ENCODE peak calls at places on chromosomes 16 and 17, in four cellular contexts. One of them, this sample, is unnamed.

GRCh38 chr17:7839890-7840260 is 5.9 kb downstream of the KDM6B start:
- DNase-seq in activated T-helper 1 cell treated with Interleukin-2 at 50 U/mL for 16 hours: no peak
- DNase-seq in frontal cortex: no peak
- DNase-seq in activated gamma-delta T cell treated with anti-CD3 and anti-CD28 coated beads, Interleukin-2, amount 50 U/mL, for 16 hours: no peak
- DNase-seq in this sample: no peak

GRCh38 chr16:85621698-85622433 is 8.7 kb downstream of the GSE1 start:
- DNase-seq in frontal cortex: no peak
- DNase-seq in activated gamma-delta T cell treated with anti-CD3 and anti-CD28 coated beads, Interleukin-2, amount 50 U/mL, for 16 hours: no peak
- DNase-seq in activated T-helper 1 cell treated with Interleukin-2 at 50 U/mL for 16 hours: no peak
- DNase-seq in this sample: no peak

GRCh38 chr16:88696441-88696840 is 9.8 kb downstream of the RNF166 start:
- DNase-seq in activated gamma-delta T cell treated with anti-CD3 and anti-CD28 coated beads, Interleukin-2, amount 50 U/mL, for 16 hours: no peak
- DNase-seq in frontal cortex: no peak
- DNase-seq in activated T-helper 1 cell treated with Interleukin-2 at 50 U/mL for 16 hours: no peak
- DNase-seq in this sample: no peak

GRCh38 chr17:54948380-54948779 is 20.1 kb downstream of the COX11 start:
- DNase-seq in activated T-helper 1 cell treated with Interleukin-2 at 50 U/mL for 16 hours: no peak
- DNase-seq in activated gamma-delta T cell treated with anti-CD3 and anti-CD28 coated beads, Interleukin-2, amount 50 U/mL, for 16 hours: no peak
- DNase-seq in frontal cortex: no peak
- DNase-seq in this sample: no peak

GRCh38 chr17:44219636-44220210 is at the start of gene UBTF:
- DNase-seq in activated T-helper 1 cell treated with Interleukin-2 at 50 U/mL for 16 hours: peak
- DNase-seq in frontal cortex: peak
- DNase-seq in activated gamma-delta T cell treated with anti-CD3 and anti-CD28 coated beads, Interleukin-2, amount 50 U/mL, for 16 hours: peak
- DNase-seq in this sample: peak

GRCh38 chr17:56131431-56131830 is 21.8 kb upstream of the ANKFN1 start:
- DNase-seq in activated T-helper 1 cell treated with Interleukin-2 at 50 U/mL for 16 hours: no peak
- DNase-seq in activated gamma-delta T cell treated with anti-CD3 and anti-CD28 coated beads, Interleukin-2, amount 50 U/mL, for 16 hours: no peak
- DNase-seq in frontal cortex: no peak
- DNase-seq in this sample: no peak

GRCh38 chr16:11165349-11165748 is 90.7 kb downstream of the SOCS1 start:
- DNase-seq in activated gamma-delta T cell treated with anti-CD3 and anti-CD28 coated beads, Interleukin-2, amount 50 U/mL, for 16 hours: no peak
- DNase-seq in frontal cortex: no peak
- DNase-seq in activated T-helper 1 cell treated with Interleukin-2 at 50 U/mL for 16 hours: no peak
- DNase-seq in this sample: no peak

GRCh38 chr17:34885076-34885475 is 76.2 kb downstream of the CCT6B start:
- DNase-seq in frontal cortex: no peak
- DNase-seq in activated gamma-delta T cell treated with anti-CD3 and anti-CD28 coated beads, Interleukin-2, amount 50 U/mL, for 16 hours: no peak
- DNase-seq in activated T-helper 1 cell treated with Interleukin-2 at 50 U/mL for 16 hours: no peak
- DNase-seq in this sample: no peak

GRCh38 chr17:16477255-16477654 is 14.7 kb downstream of the LRRC75A start:
- DNase-seq in frontal cortex: no peak
- DNase-seq in activated gamma-delta T cell treated with anti-CD3 and anti-CD28 coated beads, Interleukin-2, amount 50 U/mL, for 16 hours: no peak
- DNase-seq in activated T-helper 1 cell treated with Interleukin-2 at 50 U/mL for 16 hours: no peak
- DNase-seq in this sample: no peak

GRCh38 chr16:68401871-68402747 is 46.2 kb downstream of the SMPD3 start:
- DNase-seq in frontal cortex: no peak
- DNase-seq in activated gamma-delta T cell treated with anti-CD3 and anti-CD28 coated beads, Interleukin-2, amount 50 U/mL, for 16 hours: no peak
- DNase-seq in activated T-helper 1 cell treated with Interleukin-2 at 50 U/mL for 16 hours: no peak
- DNase-seq in this sample: no peak

GRCh38 chr16:17342031-17342430 is 128.7 kb downstream of the XYLT1 start:
- DNase-seq in activated T-helper 1 cell treated with Interleukin-2 at 50 U/mL for 16 hours: no peak
- DNase-seq in activated gamma-delta T cell treated with anti-CD3 and anti-CD28 coated beads, Interleukin-2, amount 50 U/mL, for 16 hours: no peak
- DNase-seq in frontal cortex: no peak
- DNase-seq in this sample: no peak

GRCh38 chr16:67552476-67552875 is 9.8 kb upstream of the CTCF start:
- DNase-seq in activated gamma-delta T cell treated with anti-CD3 and anti-CD28 coated beads, Interleukin-2, amount 50 U/mL, for 16 hours: no peak
- DNase-seq in frontal cortex: no peak
- DNase-seq in activated T-helper 1 cell treated with Interleukin-2 at 50 U/mL for 16 hours: no peak
- DNase-seq in this sample: no peak

GRCh38 chr17:20266806-20267458 is 200.4 kb downstream of the LGALS9B start:
- DNase-seq in activated gamma-delta T cell treated with anti-CD3 and anti-CD28 coated beads, Interleukin-2, amount 50 U/mL, for 16 hours: no peak
- DNase-seq in frontal cortex: no peak
- DNase-seq in activated T-helper 1 cell treated with Interleukin-2 at 50 U/mL for 16 hours: no peak
- DNase-seq in this sample: no peak

GRCh38 chr16:57538235-57538711 is 1.9 kb upstream of the CCDC102A start:
- DNase-seq in activated T-helper 1 cell treated with Interleukin-2 at 50 U/mL for 16 hours: no peak
- DNase-seq in activated gamma-delta T cell treated with anti-CD3 and anti-CD28 coated beads, Interleukin-2, amount 50 U/mL, for 16 hours: no peak
- DNase-seq in frontal cortex: no peak
- DNase-seq in this sample: no peak

GRCh38 chr17:48628641-48629410 is 2.7 kb upstream of the HOXB9 start:
- DNase-seq in activated T-helper 1 cell treated with Interleukin-2 at 50 U/mL for 16 hours: no peak
- DNase-seq in activated gamma-delta T cell treated with anti-CD3 and anti-CD28 coated beads, Interleukin-2, amount 50 U/mL, for 16 hours: no peak
- DNase-seq in frontal cortex: no peak
- DNase-seq in this sample: no peak

GRCh38 chr16:11400076-11400475 is 54.8 kb downstream of the RMI2 start:
- DNase-seq in frontal cortex: no peak
- DNase-seq in activated gamma-delta T cell treated with anti-CD3 and anti-CD28 coated beads, Interleukin-2, amount 50 U/mL, for 16 hours: no peak
- DNase-seq in activated T-helper 1 cell treated with Interleukin-2 at 50 U/mL for 16 hours: no peak
- DNase-seq in this sample: no peak

GRCh38 chr16:84356591-84357116 is 11.7 kb upstream of the ATP2C2 start:
- DNase-seq in activated gamma-delta T cell treated with anti-CD3 and anti-CD28 coated beads, Interleukin-2, amount 50 U/mL, for 16 hours: no peak
- DNase-seq in activated T-helper 1 cell treated with Interleukin-2 at 50 U/mL for 16 hours: no peak
- DNase-seq in frontal cortex: peak
- DNase-seq in this sample: no peak

GRCh38 chr17:63075969-63076368 is 109.9 kb downstream of the TANC2 start:
- DNase-seq in frontal cortex: no peak
- DNase-seq in activated gamma-delta T cell treated with anti-CD3 and anti-CD28 coated beads, Interleukin-2, amount 50 U/mL, for 16 hours: no peak
- DNase-seq in activated T-helper 1 cell treated with Interleukin-2 at 50 U/mL for 16 hours: no peak
- DNase-seq in this sample: no peak

GRCh38 chr16:59905628-59906027 is 1171.5 kb upstream of the GOT2 start:
- DNase-seq in activated T-helper 1 cell treated with Interleukin-2 at 50 U/mL for 16 hours: no peak
- DNase-seq in activated gamma-delta T cell treated with anti-CD3 and anti-CD28 coated beads, Interleukin-2, amount 50 U/mL, for 16 hours: no peak
- DNase-seq in frontal cortex: no peak
- DNase-seq in this sample: no peak

GRCh38 chr17:75183999-75184884 is 1.5 kb upstream of the SUMO2 start:
- DNase-seq in frontal cortex: no peak
- DNase-seq in activated T-helper 1 cell treated with Interleukin-2 at 50 U/mL for 16 hours: no peak
- DNase-seq in activated gamma-delta T cell treated with anti-CD3 and anti-CD28 coated beads, Interleukin-2, amount 50 U/mL, for 16 hours: no peak
- DNase-seq in this sample: no peak

This sample was measured in T-helper 22 cell.